ENCODE peak calls at places on chromosomes 7 and 10, in four cellular contexts. N is lung, J is colonic mucosa, V is body of pancreas. T is an unnamed sample. For H3K27me3, the result is how much of the 10 kb centered on the place peaks cover.

GRCh38 chr10:24518981-24519597 is 204.6 kb downstream of the ARHGAP21 start:
- DNase-seq in N (peak), J (peak), V (peak), T (peak)

GRCh38 chr7:6172331-6173295 is 99.8 kb downstream of the CYTH3 start:
- DNase-seq in N (no peak), J (no peak), V (no peak), T (peak)

GRCh38 chr7:88291401-88292173 is 15.1 kb downstream of the STEAP4 start:
- DNase-seq in N (peak), J (no peak), V (peak), T (peak)

GRCh38 chr7:28862876-28863275 is 95.3 kb downstream of the TRIL start:
- DNase-seq in N (no peak), J (no peak), V (no peak), T (no peak)

GRCh38 chr7:2220030-2220429 is 12.7 kb downstream of the MAD1L1 start:
- DNase-seq in N (no peak), J (no peak), V (no peak), T (no peak)

GRCh38 chr10:122504551-122504950 is 43.2 kb downstream of the HTRA1 start:
- DNase-seq in N (peak), J (peak), V (peak), T (peak)

GRCh38 chr7:99305473-99306260 is 20.0 kb upstream of the ARPC1A start:
- DNase-seq in N (no peak), J (no peak), V (no peak), T (no peak)

GRCh38 chr10:125646311-125646710 is 36.7 kb downstream of the TEX36 start:
- DNase-seq in N (no peak), J (no peak), V (no peak), T (no peak)

GRCh38 chr7:13742126-13742525 is 247.3 kb downstream of the ETV1 start:
- DNase-seq in N (peak), J (no peak), V (no peak), T (no peak)

GRCh38 chr10:78920011-78920410 is 148.8 kb upstream of the ZMIZ1 start:
- DNase-seq in N (no peak), J (no peak), V (no peak), T (peak)

GRCh38 chr10:3782456-3783312 is 2.3 kb downstream of the KLF6 start:
- DNase-seq in N (peak), J (peak), V (peak), T (peak)

GRCh38 chr7:43721193-43721806 is 8.0 kb downstream of the COA1 start:
- DNase-seq in N (no peak), J (no peak), V (no peak), T (peak)

GRCh38 chr7:75989726-75990388 is 4.5 kb downstream of the TMEM120A start:
- DNase-seq in N (no peak), J (peak), V (peak), T (no peak)

GRCh38 chr10:84715911-84716310 is 387.5 kb downstream of the CCSER2 start:
- DNase-seq in N (no peak), J (peak), V (no peak), T (peak)

GRCh38 chr10:129945031-129945430 is 19.0 kb downstream of the EBF3 start:
- DNase-seq in N (no peak), J (no peak), V (no peak), T (no peak)

GRCh38 chr10:91104185-91105041 is 116.0 kb upstream of the PCGF5 start:
- DNase-seq in N (no peak), J (no peak), V (no peak), T (no peak)

GRCh38 chr7:72098812-72099211 is 313.3 kb downstream of the CALN1 start:
- DNase-seq in N (no peak), J (no peak), V (peak), T (no peak)

GRCh38 chr7:16804674-16805439 is at the start of gene AGR2:
- DNase-seq in N (peak), J (peak), V (peak), T (peak)

GRCh38 chr10:101986277-101986971 is 69.5 kb downstream of the ARMH3 start:
- DNase-seq in N (peak), J (no peak), V (peak), T (no peak)

GRCh38 chr7:3787717-3788311 is 486.8 kb downstream of the SDK1 start:
- DNase-seq in N (no peak), J (no peak), V (no peak), T (no peak)

GRCh38 chr10:1241322-1241890 is 185.2 kb downstream of the WDR37 start:
- DNase-seq in N (no peak), J (no peak), V (no peak), T (no peak)

GRCh38 chr7:69781412-69781846 is 183.2 kb downstream of the AUTS2 start:
- DNase-seq in N (no peak), J (no peak), V (no peak), T (no peak)

GRCh38 chr7:114364151-114364550 is 50.5 kb upstream of the FOXP2 start:
- DNase-seq in N (no peak), J (no peak), V (peak), T (no peak)

GRCh38 chr7:76294344-76295024 is 8.0 kb upstream of the HSPB1 start:
- DNase-seq in N (peak), J (peak), V (peak), T (peak)

GRCh38 chr7:111137296-111138195 is 46.6 kb downstream of the LRRN3 start:
- DNase-seq in N (no peak), J (no peak), V (no peak), T (peak)

GRCh38 chr10:103921750-103922195 is 3.8 kb upstream of the STN1 start:
- DNase-seq in N (no peak), J (peak), V (no peak), T (peak)

GRCh38 chr7:132739271-132739955 is 163.1 kb upstream of the PLXNA4 start:
- DNase-seq in N (no peak), J (no peak), V (no peak), T (peak)

GRCh38 chr7:158863611-158864506 is 7.5 kb downstream of the DYNC2I1 start:
- DNase-seq in N (peak), J (peak), V (peak), T (peak)

GRCh38 chr10:6759961-6760360 is 179.9 kb upstream of the PRKCQ start:
- DNase-seq in N (no peak), J (no peak), V (no peak), T (no peak)

GRCh38 chr10:3391657-3392056 is 219.1 kb upstream of the PITRM1 start:
- DNase-seq in N (no peak), J (no peak), V (no peak), T (no peak)

GRCh38 chr7:37915438-37915837 is 1.2 kb downstream of the SFRP4 start:
- DNase-seq in N (no peak), J (no peak), V (peak), T (no peak)
- H3K4me3 ChIP-seq in N (no peak), J (no peak), V (no peak), T (no peak)

DNA sequence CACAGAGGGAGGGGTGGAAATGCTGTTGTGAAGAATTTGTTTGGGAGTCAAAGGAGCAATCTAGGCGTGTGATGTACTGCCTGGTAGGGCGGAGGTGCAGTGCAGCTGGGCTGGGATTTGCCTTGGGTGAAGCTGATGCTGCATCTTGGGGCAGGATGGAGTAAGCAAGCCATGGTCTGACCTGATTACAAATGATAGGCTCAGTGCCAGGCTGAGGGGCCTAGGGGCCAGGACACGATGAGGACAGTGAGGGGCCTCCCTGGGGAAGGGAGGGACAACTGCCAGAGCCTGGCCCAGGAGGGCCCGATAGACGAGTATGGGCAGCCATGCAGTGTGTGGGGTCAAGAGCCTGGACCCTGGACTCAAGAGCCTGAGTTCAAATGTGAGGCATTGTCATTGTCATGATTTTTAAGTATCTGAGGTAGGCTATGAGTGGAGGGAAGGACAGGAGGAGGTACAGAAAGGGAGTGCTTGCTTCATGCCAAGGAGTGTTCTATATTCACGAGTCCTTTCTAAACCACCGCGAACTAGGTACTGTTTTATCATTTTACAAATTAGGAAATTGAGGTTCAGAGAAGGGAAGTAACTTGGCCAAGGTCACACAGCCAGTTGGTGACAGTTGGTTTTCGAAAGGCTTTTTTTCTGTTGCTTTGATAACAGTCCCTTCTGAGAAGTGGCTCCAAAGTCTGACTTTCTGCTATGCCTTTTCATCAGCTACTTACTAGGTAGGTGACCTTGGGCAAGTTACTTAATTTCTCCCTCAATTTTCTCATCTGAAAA is 29.7 kb downstream of the HIF1AN start:
- DNase-seq in N (no peak), J (no peak), V (no peak), T (no peak)
- H3K27me3 ChIP-seq in N (under half), J (under half), V (under half), T (under half)

GRCh38 chr10:42830237-42830636 is 47.6 kb downstream of the BMS1 start:
- DNase-seq in N (no peak), J (no peak), V (no peak), T (no peak)

DNA sequence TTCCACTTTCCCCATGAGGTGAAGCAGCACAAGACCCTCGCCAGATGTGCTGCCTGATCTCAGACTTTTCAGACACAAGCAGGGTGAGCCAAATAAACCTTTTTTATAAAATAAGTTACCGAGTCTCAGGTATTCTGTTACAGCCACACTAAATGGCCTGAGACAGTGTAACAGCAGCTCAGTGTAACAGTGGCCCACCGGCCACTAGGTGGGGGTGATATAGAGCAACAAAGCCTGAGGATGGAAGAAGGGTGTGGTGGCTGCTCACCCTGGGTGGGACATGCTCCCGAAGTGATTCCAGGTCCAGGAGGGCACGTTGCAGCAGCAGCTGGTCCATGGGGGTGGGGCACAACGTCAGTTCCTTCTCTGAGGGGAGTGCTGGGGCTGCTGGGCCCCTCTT is 44.6 kb downstream of the BMS1 start:
- DNase-seq in N (no peak), J (no peak), V (no peak), T (no peak)
- TF ChIP-seq CTCF in N (no peak), J (no peak), V (no peak), T (no peak)

GRCh38 chr7:150567168-150567567 is at the start of gene GIMAP4:
- DNase-seq in N (no peak), J (no peak), V (no peak), T (no peak)
- H3K4me3 ChIP-seq in N (peak), J (peak), V (no peak), T (no peak)

GRCh38 chr7:36207451-36208291 is 54.6 kb downstream of the EEPD1 start:
- DNase-seq in N (no peak), J (no peak), V (peak), T (peak)
- H3K27me3 ChIP-seq in N (under half), J (under half), V (under half), T (under half)